ENCODE peak calls at places on chromosome 18, in five cellular contexts. S, J, P, N and B are unnamed samples.

GRCh38 chr18:24022141-24022540 is 7.6 kb downstream of the TTC39C start:
- DNase-seq in J (no peak), N (peak), P (peak), S (peak), B (no peak)

GRCh38 chr18:39805218-39805617 is 2149.8 kb upstream of the PIK3C3 start:
- DNase-seq in S (no peak), P (no peak), N (no peak), J (no peak), B (no peak)

GRCh38 chr18:76498064-76498463 is 3.0 kb upstream of the ZNF516 start:
- DNase-seq in S (no peak), J (no peak), N (no peak), P (no peak), B (no peak)

GRCh38 chr18:23487738-23488625 is 15.3 kb upstream of the RMC1 start:
- DNase-seq in S (no peak), P (peak), N (no peak), J (no peak), B (no peak)

GRCh38 chr18:36733150-36733549 is 95.7 kb downstream of the TPGS2 start:
- DNase-seq in P (no peak), N (no peak), J (no peak), S (no peak), B (no peak)

GRCh38 chr18:75209952-75210261 is 690 bp upstream of the TSHZ1 start:
- DNase-seq in S (no peak), P (peak), N (no peak), J (no peak), B (no peak)

GRCh38 chr18:45775241-45775676 is 50.2 kb upstream of the SIGLEC15 start:
- DNase-seq in N (peak), J (no peak), S (peak), P (peak), B (peak)

GRCh38 chr18:62325806-62326645 is 916 bp downstream of the TNFRSF11A start:
- DNase-seq in S (no peak), J (peak), N (peak), P (peak), B (peak)

GRCh38 chr18:8742382-8743361 is 37.3 kb downstream of the MTCL1 start:
- DNase-seq in N (peak), J (no peak), P (no peak), S (no peak), B (no peak)

GRCh38 chr18:68660355-68661183 is 54.3 kb downstream of the TMX3 start:
- DNase-seq in P (no peak), S (no peak), N (peak), J (peak), B (no peak)